ENCODE peak calls at places on chromosome 9, in ten cellular contexts. R, M, X, J, N, T, Z, E, Q and Y are unnamed samples.

GRCh38 chr9:84379740-84380139 is 39.2 kb upstream of the SLC28A3 start:
- DNase-seq in R (peak), M (peak), X (no peak), J (peak), N (no peak), T (no peak), Z (no peak), E (no peak), Q (no peak), Y (peak)

GRCh38 chr9:91273853-91274552 is 87.7 kb downstream of the AUH start:
- DNase-seq in R (peak), M (peak), X (no peak), J (peak), N (no peak), T (no peak), Z (no peak), E (no peak), Q (peak), Y (peak)

GRCh38 chr9:104173020-104173419 is 78.9 kb downstream of the SMC2 start:
- DNase-seq in R (no peak), M (no peak), X (no peak), J (no peak), N (no peak), T (no peak), Z (no peak), E (no peak), Q (no peak), Y (no peak)

GRCh38 chr9:105044458-105044857 is 116.5 kb upstream of the ABCA1 start:
- DNase-seq in R (no peak), M (no peak), X (peak), J (no peak), N (no peak), T (no peak), Z (peak), E (no peak), Q (no peak), Y (no peak)

GRCh38 chr9:71975833-71976232 is 64.4 kb downstream of the C9orf85 start:
- DNase-seq in R (peak), M (peak), X (no peak), J (peak), N (no peak), T (no peak), Z (no peak), E (no peak), Q (no peak), Y (peak)

GRCh38 chr9:137077758-137078693 is 709 bp downstream of the UAP1L1 start:
- DNase-seq in R (no peak), M (no peak), X (no peak), J (no peak), N (no peak), T (no peak), Z (no peak), E (peak), Q (no peak), Y (peak)

GRCh38 chr9:130112244-130113151 is 58.8 kb downstream of the GPR107 start:
- DNase-seq in R (no peak), M (no peak), X (no peak), J (peak), N (no peak), T (no peak), Z (no peak), E (no peak), Q (no peak), Y (no peak)

GRCh38 chr9:84216151-84216550 is 124.4 kb downstream of the SLC28A3 start:
- DNase-seq in R (no peak), M (peak), X (no peak), J (no peak), N (no peak), T (no peak), Z (no peak), E (no peak), Q (no peak), Y (no peak)

GRCh38 chr9:13967493-13967892 is 346.4 kb downstream of the NFIB start:
- DNase-seq in R (no peak), M (no peak), X (no peak), J (no peak), N (no peak), T (no peak), Z (no peak), E (no peak), Q (no peak), Y (no peak)

GRCh38 chr9:127805620-127806019 is 2.9 kb downstream of the FPGS start:
- DNase-seq in R (peak), M (no peak), X (peak), J (no peak), N (no peak), T (peak), Z (no peak), E (no peak), Q (peak), Y (peak)

GRCh38 chr9:38621434-38622082 is 1.2 kb upstream of the ANKRD18A start:
- DNase-seq in R (no peak), M (no peak), X (no peak), J (no peak), N (peak), T (peak), Z (no peak), E (peak), Q (no peak), Y (no peak)
- H3K4me3 ChIP-seq in R (no peak), M (no peak), X (peak), J (no peak), N (peak), T (peak), Z (peak), E (peak), Q (peak), Y (no peak)

GRCh38 chr9:126611188-126611587 is 2.5 kb upstream of the LMX1B start:
- DNase-seq in R (no peak), M (no peak), X (no peak), J (no peak), N (no peak), T (no peak), Z (no peak), E (no peak), Q (no peak), Y (no peak)

GRCh38 chr9:126613656-126614055 is at the start of gene LMX1B:
- DNase-seq in R (peak), M (peak), X (peak), J (peak), N (peak), T (peak), Z (peak), E (peak), Q (peak), Y (peak)

GRCh38 chr9:126612329-126612812 is 1.4 kb upstream of the LMX1B start:
- DNase-seq in R (no peak), M (no peak), X (no peak), J (no peak), N (no peak), T (no peak), Z (no peak), E (no peak), Q (no peak), Y (no peak)

GRCh38 chr9:126612813-126613641 is 701 bp upstream of the LMX1B start:
- DNase-seq in R (no peak), M (no peak), X (no peak), J (no peak), N (no peak), T (peak), Z (no peak), E (no peak), Q (no peak), Y (no peak)

GRCh38 chr9:126611592-126612328 is 2.0 kb upstream of the LMX1B start:
- DNase-seq in R (peak), M (peak), X (peak), J (peak), N (peak), T (peak), Z (peak), E (peak), Q (peak), Y (peak)
- H3K4me3 ChIP-seq in R (no peak), M (no peak), X (no peak), J (no peak), N (no peak), T (peak), Z (peak), E (peak), Q (no peak), Y (no peak)

GRCh38 chr9:3863114-3863528 is 337.3 kb upstream of the RFX3 start:
- DNase-seq in R (peak), M (peak), X (peak), J (peak), N (peak), T (no peak), Z (no peak), E (peak), Q (peak), Y (peak)
- H3K4me3 ChIP-seq in R (no peak), M (peak), X (peak), J (no peak), N (no peak), T (no peak), Z (no peak), E (no peak), Q (no peak), Y (peak)

DNA sequence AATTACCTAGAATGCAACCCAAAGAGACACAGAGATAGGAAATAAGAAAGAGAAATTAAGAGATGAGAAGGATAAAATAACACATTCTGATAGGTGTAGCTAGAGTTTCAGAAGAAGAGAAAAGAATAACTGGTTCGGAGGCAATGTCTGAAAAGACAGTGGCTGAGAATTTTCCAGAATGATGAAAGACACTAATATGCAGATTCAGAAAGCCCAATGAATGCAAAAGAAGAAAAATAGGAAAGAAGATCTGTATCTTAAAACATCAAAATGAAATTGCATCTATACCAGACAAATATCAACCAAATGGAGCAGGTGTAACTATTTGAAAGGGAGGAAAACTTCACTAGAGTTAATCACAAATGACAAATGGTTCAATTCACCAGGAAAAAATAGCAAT is 95.6 kb downstream of the MAPKAP1 start:
- DNase-seq in R (no peak), M (no peak), X (no peak), J (no peak), N (no peak), T (no peak), Z (no peak), E (no peak), Q (no peak), Y (no peak)
- H3K4me3 ChIP-seq in R (no peak), M (no peak), X (no peak), J (no peak), N (no peak), T (no peak), Z (no peak), E (no peak), Q (no peak), Y (no peak)

DNA sequence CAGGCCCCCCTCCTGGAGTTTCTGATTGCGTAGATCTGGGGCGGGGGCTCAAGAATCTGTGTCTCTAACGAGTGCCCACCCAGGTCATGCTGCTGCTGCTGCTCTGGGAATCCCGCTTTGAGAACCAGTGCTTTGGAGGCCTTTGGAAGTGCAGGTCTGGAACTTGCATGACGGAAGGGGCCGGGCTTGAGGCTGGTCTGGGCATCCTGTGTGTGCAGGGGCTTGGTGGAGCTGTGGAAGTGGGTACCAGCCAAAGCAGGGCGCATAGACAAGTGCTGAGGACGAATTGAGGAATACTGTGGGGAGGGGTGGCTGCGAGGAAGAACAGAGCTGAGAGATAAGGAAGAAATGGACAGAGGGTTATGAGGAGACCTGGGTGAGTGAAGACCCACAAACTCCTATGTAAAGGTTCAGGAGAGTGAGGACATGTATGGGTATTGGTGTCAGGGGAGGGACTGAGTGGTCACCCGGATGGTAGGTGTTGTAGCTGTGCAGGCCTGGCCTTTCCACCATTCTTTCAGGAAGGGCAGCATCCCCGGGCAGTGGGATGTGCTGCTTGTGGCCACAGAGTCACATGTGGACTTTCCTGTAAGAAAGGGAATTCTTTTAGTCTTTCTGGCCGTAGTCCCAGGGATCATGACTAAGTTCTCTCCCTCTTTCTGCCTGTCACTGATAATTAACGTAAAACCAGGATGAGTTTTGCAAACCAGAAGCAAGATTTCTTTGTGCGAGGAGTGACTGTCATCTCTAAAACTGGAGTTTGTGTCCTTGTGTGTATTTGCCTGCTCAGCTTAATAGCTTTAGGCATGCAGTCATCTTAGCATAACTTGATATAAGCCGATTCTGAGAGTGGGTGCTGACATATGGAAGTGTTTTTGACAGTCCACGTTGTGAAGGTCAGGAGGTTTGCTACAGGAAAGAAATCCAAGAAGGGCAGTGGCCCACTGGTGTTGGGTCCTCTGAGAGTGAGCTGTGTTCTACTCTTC is 43.3 kb upstream of the TJP2 start:
- DNase-seq in R (peak), M (peak), X (no peak), J (peak), N (no peak), T (peak), Z (no peak), E (no peak), Q (no peak), Y (peak)
- H3K4me3 ChIP-seq in R (no peak), M (no peak), X (no peak), J (peak), N (no peak), T (no peak), Z (no peak), E (no peak), Q (no peak), Y (no peak)

GRCh38 chr9:69498430-69498829 is 173.4 kb downstream of the ENTREP1 start:
- DNase-seq in R (no peak), M (no peak), X (no peak), J (no peak), N (no peak), T (no peak), Z (no peak), E (no peak), Q (no peak), Y (no peak)

GRCh38 chr9:69496803-69497450 is 171.9 kb downstream of the ENTREP1 start:
- DNase-seq in R (no peak), M (no peak), X (no peak), J (no peak), N (no peak), T (no peak), Z (no peak), E (no peak), Q (no peak), Y (no peak)

GRCh38 chr9:69497816-69498215 is 172.8 kb downstream of the ENTREP1 start:
- DNase-seq in R (no peak), M (no peak), X (no peak), J (no peak), N (no peak), T (no peak), Z (no peak), E (peak), Q (no peak), Y (no peak)

GRCh38 chr9:69499401-69499800 is 172.8 kb downstream of the APBA1 start:
- DNase-seq in R (no peak), M (no peak), X (no peak), J (no peak), N (no peak), T (no peak), Z (no peak), E (no peak), Q (no peak), Y (no peak)

DNA sequence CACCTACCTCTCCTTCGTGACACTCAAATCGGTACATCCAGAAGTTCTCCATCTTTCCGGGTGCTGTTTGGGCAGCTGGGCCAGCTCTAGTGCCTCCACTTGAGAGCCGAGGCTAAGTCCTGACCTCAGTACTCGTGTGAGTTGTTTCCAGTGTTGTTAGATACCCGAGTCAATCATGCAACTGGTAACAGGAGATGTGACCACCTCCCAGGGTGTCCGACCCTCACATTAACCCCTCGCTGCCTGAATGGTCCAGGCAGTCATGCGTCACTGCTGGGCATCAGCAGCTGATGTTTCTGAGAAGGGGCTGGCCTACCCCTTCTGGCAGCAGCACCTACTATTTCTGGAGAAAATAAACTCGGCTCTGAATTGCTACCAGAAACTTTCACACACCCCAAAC is 170.3 kb downstream of the ENTREP1 start:
- DNase-seq in R (no peak), M (no peak), X (no peak), J (no peak), N (no peak), T (no peak), Z (no peak), E (no peak), Q (no peak), Y (no peak)
- H3K4me3 ChIP-seq in R (no peak), M (no peak), X (no peak), J (no peak), N (no peak), T (no peak), Z (no peak), E (no peak), Q (no peak), Y (no peak)

GRCh38 chr9:21750021-21750735 is 52.3 kb upstream of the MTAP start:
- DNase-seq in R (peak), M (peak), X (no peak), J (peak), N (no peak), T (no peak), Z (no peak), E (no peak), Q (no peak), Y (peak)
- H3K4me3 ChIP-seq in R (no peak), M (no peak), X (no peak), J (no peak), N (no peak), T (no peak), Z (no peak), E (no peak), Q (no peak), Y (no peak)

GRCh38 chr9:107638496-107638895 is 148.9 kb upstream of the KLF4 start:
- DNase-seq in R (no peak), M (no peak), X (no peak), J (no peak), N (no peak), T (no peak), Z (no peak), E (no peak), Q (no peak), Y (peak)

GRCh38 chr9:107639426-107639825 is 149.9 kb upstream of the KLF4 start:
- DNase-seq in R (no peak), M (no peak), X (no peak), J (no peak), N (no peak), T (no peak), Z (no peak), E (no peak), Q (no peak), Y (no peak)

GRCh38 chr9:107636596-107637405 is 147.2 kb upstream of the KLF4 start:
- DNase-seq in R (peak), M (peak), X (no peak), J (peak), N (no peak), T (no peak), Z (no peak), E (no peak), Q (no peak), Y (peak)

GRCh38 chr9:107638922-107639321 is 149.4 kb upstream of the KLF4 start:
- DNase-seq in R (peak), M (peak), X (no peak), J (peak), N (peak), T (no peak), Z (peak), E (peak), Q (no peak), Y (peak)

GRCh38 chr9:107637421-107638420 is 148.2 kb upstream of the KLF4 start:
- DNase-seq in R (peak), M (peak), X (peak), J (peak), N (peak), T (peak), Z (peak), E (peak), Q (no peak), Y (peak)
- H3K4me3 ChIP-seq in R (peak), M (peak), X (peak), J (peak), N (peak), T (peak), Z (peak), E (peak), Q (no peak), Y (peak)

GRCh38 chr9:98070704-98071103 is 14.2 kb downstream of the NANS start:
- DNase-seq in R (no peak), M (no peak), X (no peak), J (no peak), N (no peak), T (no peak), Z (no peak), E (no peak), Q (no peak), Y (no peak)
- H3K4me3 ChIP-seq in R (no peak), M (no peak), X (no peak), J (no peak), N (no peak), T (no peak), Z (no peak), E (no peak), Q (no peak), Y (no peak)